ENCODE peak calls at places on chromosomes 11 and 22, in five cellular contexts. G is fibroblast of lung, B is H9, N is pancreas, L is PC-9. Z is an unnamed sample.

GRCh38 chr11:12535321-12535720 is 138.9 kb upstream of the TEAD1 start:
- DNase-seq in G (no peak), B (no peak), N (no peak), L (no peak), Z (no peak)

GRCh38 chr22:36741204-36741793 is 34.6 kb downstream of the IFT27 start:
- DNase-seq in G (peak; percentile 10), B (peak; percentile 54), N (no peak), L (no peak), Z (no peak)

GRCh38 chr11:83611616-83612015 is 325.4 kb upstream of the CCDC90B start:
- DNase-seq in G (no peak), B (no peak), N (no peak), L (no peak), Z (no peak)

GRCh38 chr22:23681026-23681809 is 9.6 kb upstream of the RGL4 start:
- DNase-seq in G (no peak), B (no peak), N (no peak), L (no peak), Z (no peak)

GRCh38 chr22:18067121-18067520 is 10.7 kb upstream of the PEX26 start:
- DNase-seq in G (no peak), B (no peak), N (peak; percentile 21), L (no peak), Z (no peak)

GRCh38 chr22:16963189-16963945 is 44.7 kb downstream of the GAB4 start:
- DNase-seq in G (no peak), B (no peak), N (no peak), L (no peak), Z (no peak)

GRCh38 chr11:3906166-3906565 is 50.7 kb downstream of the STIM1 start:
- DNase-seq in G (no peak), B (no peak), N (no peak), L (no peak), Z (no peak)

GRCh38 chr11:64306876-64307622 is 1.7 kb downstream of the ESRRA start:
- DNase-seq in G (no peak), B (no peak), N (no peak), L (no peak), Z (no peak)

GRCh38 chr11:128882451-128882850 is 8.7 kb upstream of the KCNJ5 start:
- DNase-seq in G (no peak), B (no peak), N (no peak), L (no peak), Z (no peak)

GRCh38 chr11:2297623-2298030 is 4.1 kb downstream of the C11orf21 start:
- DNase-seq in G (no peak), B (no peak), N (no peak), L (no peak), Z (no peak)

GRCh38 chr11:129423426-129423825 is 47.8 kb downstream of the BARX2 start:
- DNase-seq in G (no peak), B (no peak), N (no peak), L (no peak), Z (no peak)

GRCh38 chr11:8093931-8094575 is 13.0 kb downstream of the TUB start:
- DNase-seq in G (no peak), B (no peak), N (no peak), L (no peak), Z (no peak)

GRCh38 chr11:35978891-35979290 is 35.0 kb downstream of the LDLRAD3 start:
- DNase-seq in G (no peak), B (no peak), N (no peak), L (no peak), Z (no peak)

GRCh38 chr22:39688186-39688768 is 117.7 kb downstream of the CACNA1I start:
- DNase-seq in G (no peak), B (no peak), N (no peak), L (no peak), Z (no peak)

GRCh38 chr11:46375392-46376101 is 5.9 kb upstream of the MDK start:
- DNase-seq in G (no peak), B (no peak), N (no peak), L (no peak), Z (no peak)

GRCh38 chr22:33710326-33710725 is 209.9 kb downstream of the LARGE1 start:
- DNase-seq in G (no peak), B (no peak), N (no peak), L (no peak), Z (no peak)

GRCh38 chr11:106076421-106076922 is 675 bp downstream of the KBTBD3 start:
- DNase-seq in G (no peak), B (no peak), N (no peak), L (no peak), Z (no peak)

GRCh38 chr11:84398017-84398626 is 1112.0 kb upstream of the CCDC90B start:
- DNase-seq in G (no peak), B (no peak), N (no peak), L (no peak), Z (no peak)

GRCh38 chr11:68976095-68976494 is 4.7 kb downstream of the MRGPRD start:
- DNase-seq in G (no peak), B (no peak), N (peak; percentile 6), L (no peak), Z (no peak)

GRCh38 chr11:13962562-13963168 is at the start of gene SPON1:
- DNase-seq in G (peak; percentile 49), B (peak; percentile 74), N (peak; percentile 76), L (no peak), Z (no peak)

GRCh38 chr11:118530180-118530682 is 761 bp upstream of the TMEM25 start:
- DNase-seq in G (peak; percentile 16), B (no peak), N (no peak), L (no peak), Z (no peak)

GRCh38 chr11:58968251-58968711 is 29.0 kb downstream of the GLYATL1 start:
- DNase-seq in G (no peak), B (peak; percentile 43), N (peak; percentile 71), L (no peak), Z (no peak)

GRCh38 chr11:17141156-17141555 is 63.7 kb upstream of the RPS13 start:
- DNase-seq in G (no peak), B (no peak), N (no peak), L (no peak), Z (no peak)

DNA sequence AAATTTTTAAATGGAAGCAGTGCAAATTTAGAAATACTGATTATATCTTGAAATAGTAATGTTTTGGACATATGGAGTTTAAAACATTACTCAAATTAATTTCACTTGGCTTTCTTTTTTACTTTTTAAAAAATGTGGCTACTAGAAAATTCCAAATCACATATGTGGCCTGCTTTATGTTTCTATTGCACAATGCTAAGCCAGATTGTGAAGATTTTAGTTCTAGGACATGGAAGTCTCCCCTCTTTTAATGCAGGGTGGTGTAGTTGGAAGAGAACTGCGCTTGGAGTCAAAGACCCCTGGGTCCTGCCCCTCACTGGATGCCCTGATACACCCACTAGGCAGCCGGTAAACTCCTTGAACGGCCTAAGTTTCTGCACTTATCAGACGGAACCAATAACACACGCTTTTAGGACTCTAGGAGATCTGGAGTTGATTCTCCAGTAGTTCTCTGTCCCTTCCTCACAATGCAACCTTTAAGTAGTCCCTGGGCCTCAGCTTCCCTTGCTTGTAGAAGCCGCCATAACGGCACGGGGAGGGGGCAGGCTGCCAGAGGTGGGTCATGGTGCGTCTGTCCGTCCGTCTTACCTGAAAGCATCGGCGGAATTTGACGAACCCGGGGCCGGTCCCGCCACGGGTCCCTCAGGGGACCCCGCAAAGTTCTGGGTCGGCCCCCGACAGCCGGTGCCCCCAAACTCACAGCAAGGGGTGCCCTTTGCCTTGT is 498 bp downstream of the FAM227A start:
- DNase-seq in G (peak; percentile 16), B (no peak), N (no peak), L (no peak), Z (no peak)
- H3K27ac ChIP-seq in G (peak overlapping the region; percentile 99), B (no peak overlapping the region), N (peak overlapping the region; percentile 94), L (no peak overlapping the region), Z (peak overlapping the region; percentile 73)

GRCh38 chr22:30328466-30329049 is 1.8 kb upstream of the TBC1D10A start:
- DNase-seq in G (no peak), B (no peak), N (no peak), L (no peak), Z (no peak)
- H3K27ac ChIP-seq in G (no peak overlapping the region), B (no peak overlapping the region), N (peak overlapping the region; percentile 88), L (peak overlapping the region; percentile 53), Z (peak overlapping the region; percentile 73)

DNA sequence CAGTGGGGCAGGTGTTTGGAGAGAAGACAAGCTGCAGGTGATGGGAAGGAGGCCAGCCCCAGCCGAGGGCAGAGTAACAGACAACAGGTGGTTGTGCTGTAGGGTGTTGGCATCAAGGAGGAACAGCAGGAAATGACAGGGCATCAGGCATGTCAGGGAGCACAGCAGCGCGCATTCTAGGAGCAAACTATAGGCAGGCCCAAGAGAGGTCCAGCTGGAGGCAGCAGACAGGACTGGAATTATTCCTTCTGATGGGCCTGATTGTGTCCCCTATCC is 13.6 kb downstream of the ADM start:
- DNase-seq in G (no peak), B (no peak), N (no peak), L (no peak), Z (no peak)
- H3K27ac ChIP-seq in G (no peak overlapping the region), B (no peak overlapping the region), N (no peak overlapping the region), L (no peak overlapping the region), Z (no peak overlapping the region)

DNA sequence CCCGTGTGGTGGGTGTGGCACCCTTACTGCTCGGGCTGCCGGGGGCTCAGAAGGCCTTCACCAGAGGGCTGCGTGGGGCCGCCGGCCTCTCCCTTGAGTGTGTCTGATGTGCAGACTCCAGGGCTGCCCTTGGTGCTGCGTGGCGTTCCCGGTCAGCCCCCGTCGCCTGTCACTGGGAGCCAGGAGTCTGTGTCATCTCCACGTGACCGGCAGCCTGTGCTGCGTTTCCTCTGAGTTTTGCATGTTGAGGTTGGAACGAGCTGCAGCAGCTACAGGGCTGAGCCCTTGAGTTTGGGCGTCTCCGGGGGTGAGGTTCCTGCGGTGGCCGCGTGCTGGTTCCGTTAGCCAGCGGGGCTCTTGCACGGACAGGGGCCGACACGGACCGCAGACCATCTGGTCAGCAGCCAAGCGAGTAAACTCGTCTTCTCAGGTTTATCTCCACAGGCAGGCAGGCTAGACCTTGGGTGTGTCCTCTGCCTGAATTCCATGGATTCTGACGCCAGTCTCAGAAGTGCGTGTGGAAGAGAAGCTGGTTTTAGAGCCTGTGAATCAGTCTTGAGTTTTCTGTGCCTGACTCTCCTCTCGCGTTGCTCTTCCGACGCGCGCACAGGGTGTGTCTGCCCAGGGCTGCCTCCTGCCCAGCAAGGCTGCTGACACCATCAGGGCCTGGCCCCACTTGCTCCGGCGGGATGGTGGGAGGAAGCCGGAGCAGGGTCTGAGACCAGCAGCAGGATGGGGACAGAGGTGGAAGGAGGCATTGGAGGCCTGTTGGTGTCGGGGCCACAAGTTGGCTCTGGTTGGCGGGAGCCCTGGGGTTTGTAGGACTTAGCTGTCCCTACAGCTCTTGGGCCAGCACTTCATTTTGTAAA is 10.5 kb downstream of the PTDSS2 start:
- DNase-seq in G (no peak), B (no peak), N (no peak), L (peak; percentile 73), Z (no peak)
- H3K27ac ChIP-seq in G (no peak overlapping the region), B (no peak overlapping the region), N (no peak overlapping the region), L (peak overlapping the region; percentile 9), Z (no peak overlapping the region)

DNA sequence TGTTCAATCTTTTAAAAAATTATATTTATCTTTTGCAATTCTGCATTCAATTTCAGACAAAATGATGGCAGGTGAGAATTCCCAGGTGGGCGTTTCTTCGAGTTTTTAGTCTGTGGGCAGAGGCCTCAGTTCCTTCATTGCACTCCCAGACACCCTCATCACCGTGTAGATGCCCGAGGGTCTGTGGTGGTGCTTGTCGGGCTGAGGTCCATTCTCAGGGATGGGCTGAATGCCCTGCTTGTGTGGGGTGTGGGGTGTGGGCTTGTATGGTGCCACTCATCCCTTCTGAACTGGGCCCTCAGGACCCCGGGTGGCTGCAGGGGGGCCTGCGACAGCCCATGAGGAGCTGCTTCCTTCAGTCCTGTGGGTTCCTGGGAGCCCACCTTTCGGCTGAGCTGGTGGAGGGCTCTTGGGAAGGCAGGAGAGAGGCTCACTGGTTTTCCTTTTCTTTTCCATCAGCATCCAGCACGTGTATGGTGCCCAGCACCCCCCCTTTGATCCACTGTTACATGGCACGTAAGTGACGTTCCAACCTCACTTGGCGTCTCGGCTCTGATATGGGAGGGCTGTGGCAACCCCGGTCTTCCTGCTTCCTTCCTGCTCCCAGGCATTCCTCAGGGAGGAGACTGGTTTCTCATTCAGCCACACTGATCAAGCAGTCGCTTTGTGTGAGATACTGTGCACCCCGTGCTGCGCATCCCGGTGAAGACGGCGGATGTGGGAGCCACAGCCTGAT is 29.8 kb downstream of the TBC1D22A start:
- DNase-seq in G (no peak), B (no peak), N (no peak), L (no peak), Z (no peak)
- H3K27ac ChIP-seq in G (peak overlapping the region; percentile 93), B (no peak overlapping the region), N (no peak overlapping the region), L (no peak overlapping the region), Z (peak overlapping the region; percentile 72)